ENCODE peak calls at places on chromosome 18, in five cellular contexts. One of them, this sample, is unnamed.

GRCh38 chr18:48848641-48849143 is 102.1 kb downstream of the SMAD7 start:
- DNase-seq in adrenal gland: no peak
- DNase-seq in neural crest cell: no peak
- DNase-seq in Calu3: no peak
- DNase-seq in A549: peak; percentile 46
- DNase-seq in this sample: no peak

GRCh38 chr18:40962784-40963183 is 992.2 kb upstream of the PIK3C3 start:
- DNase-seq in neural crest cell: no peak
- DNase-seq in A549: no peak
- DNase-seq in Calu3: no peak
- DNase-seq in adrenal gland: no peak
- DNase-seq in this sample: no peak

GRCh38 chr18:64175432-64175831 is 26.5 kb upstream of the LINC00305 start:
- DNase-seq in adrenal gland: no peak
- DNase-seq in A549: no peak
- DNase-seq in neural crest cell: no peak
- DNase-seq in Calu3: no peak
- DNase-seq in this sample: no peak

GRCh38 chr18:25817571-25818237 is 272.7 kb downstream of the SS18 start:
- DNase-seq in Calu3: no peak
- DNase-seq in A549: no peak
- DNase-seq in neural crest cell: no peak
- DNase-seq in adrenal gland: no peak
- DNase-seq in this sample: no peak

GRCh38 chr18:8701546-8702118 is 3.7 kb upstream of the MTCL1 start:
- DNase-seq in adrenal gland: no peak
- DNase-seq in neural crest cell: no peak
- DNase-seq in A549: peak; percentile 72
- DNase-seq in Calu3: peak; percentile 65
- DNase-seq in this sample: no peak

GRCh38 chr18:59787998-59788875 is 91.0 kb upstream of the CCBE1 start:
- DNase-seq in neural crest cell: no peak
- DNase-seq in A549: peak; percentile 27
- DNase-seq in Calu3: no peak
- DNase-seq in adrenal gland: no peak
- DNase-seq in this sample: no peak

GRCh38 chr18:11309172-11309571 is 159.8 kb upstream of the PIEZO2 start:
- DNase-seq in A549: peak; percentile 42
- DNase-seq in adrenal gland: no peak
- DNase-seq in neural crest cell: no peak
- DNase-seq in Calu3: no peak
- DNase-seq in this sample: no peak

GRCh38 chr18:9106800-9107574 is 4.5 kb downstream of the NDUFV2 start:
- DNase-seq in neural crest cell: no peak
- DNase-seq in A549: no peak
- DNase-seq in Calu3: no peak
- DNase-seq in adrenal gland: no peak
- DNase-seq in this sample: no peak

GRCh38 chr18:6056171-6056932 is 161.0 kb upstream of the TMEM200C start:
- DNase-seq in Calu3: no peak
- DNase-seq in neural crest cell: peak; percentile 13
- DNase-seq in A549: no peak
- DNase-seq in adrenal gland: no peak
- DNase-seq in this sample: peak; percentile 28

GRCh38 chr18:11324956-11325873 is 175.8 kb upstream of the PIEZO2 start:
- DNase-seq in A549: no peak
- DNase-seq in neural crest cell: no peak
- DNase-seq in Calu3: no peak
- DNase-seq in adrenal gland: no peak
- DNase-seq in this sample: peak; percentile 59

GRCh38 chr18:47745227-47745626 is 185.2 kb downstream of the SMAD2 start:
- DNase-seq in adrenal gland: no peak
- DNase-seq in Calu3: no peak
- DNase-seq in A549: no peak
- DNase-seq in neural crest cell: no peak
- DNase-seq in this sample: no peak

GRCh38 chr18:70385474-70385873 is 96.6 kb downstream of the SOCS6 start:
- DNase-seq in A549: no peak
- DNase-seq in Calu3: no peak
- DNase-seq in adrenal gland: no peak
- DNase-seq in neural crest cell: no peak
- DNase-seq in this sample: no peak

GRCh38 chr18:74896390-74896991 is 298.8 kb downstream of the ZNF407 start:
- DNase-seq in neural crest cell: no peak
- DNase-seq in Calu3: peak; percentile 71
- DNase-seq in adrenal gland: peak; percentile 34
- DNase-seq in A549: peak; percentile 51
- DNase-seq in this sample: peak; percentile 21

GRCh38 chr18:79603321-79604204 is 76.0 kb upstream of the CTDP1 start:
- DNase-seq in Calu3: no peak
- DNase-seq in adrenal gland: no peak
- DNase-seq in neural crest cell: no peak
- DNase-seq in A549: no peak
- DNase-seq in this sample: no peak

GRCh38 chr18:36519358-36519757 is 221.8 kb downstream of the FHOD3 start:
- DNase-seq in A549: no peak
- DNase-seq in neural crest cell: no peak
- DNase-seq in Calu3: no peak
- DNase-seq in adrenal gland: no peak
- DNase-seq in this sample: no peak

GRCh38 chr18:26097563-26097962 is 7.2 kb upstream of the SS18 start:
- DNase-seq in adrenal gland: no peak
- DNase-seq in Calu3: no peak
- DNase-seq in neural crest cell: no peak
- DNase-seq in A549: no peak
- DNase-seq in this sample: no peak

GRCh38 chr18:45932708-45933107 is 34.4 kb downstream of the EPG5 start:
- DNase-seq in neural crest cell: no peak
- DNase-seq in adrenal gland: no peak
- DNase-seq in A549: no peak
- DNase-seq in Calu3: no peak
- DNase-seq in this sample: no peak

GRCh38 chr18:48775372-48776160 is 175.2 kb downstream of the SMAD7 start:
- DNase-seq in Calu3: no peak
- DNase-seq in neural crest cell: no peak
- DNase-seq in adrenal gland: no peak
- DNase-seq in A549: no peak
- DNase-seq in this sample: no peak

GRCh38 chr18:24273596-24273995 is 124.0 kb downstream of the OSBPL1A start:
- DNase-seq in neural crest cell: no peak
- DNase-seq in A549: peak; percentile 9
- DNase-seq in adrenal gland: peak; percentile 41
- DNase-seq in Calu3: peak; percentile 10
- DNase-seq in this sample: no peak

GRCh38 chr18:62453864-62454263 is 69.0 kb upstream of the ZCCHC2 start:
- DNase-seq in adrenal gland: no peak
- DNase-seq in A549: no peak
- DNase-seq in Calu3: no peak
- DNase-seq in neural crest cell: no peak
- DNase-seq in this sample: no peak

GRCh38 chr18:7918696-7919095 is 351.6 kb downstream of the PTPRM start:
- DNase-seq in neural crest cell: no peak
- DNase-seq in A549: no peak
- DNase-seq in adrenal gland: no peak
- DNase-seq in Calu3: no peak
- DNase-seq in this sample: no peak

GRCh38 chr18:8943900-8944870 is 158.3 kb upstream of the NDUFV2 start:
- DNase-seq in Calu3: no peak
- DNase-seq in neural crest cell: no peak
- DNase-seq in A549: no peak
- DNase-seq in adrenal gland: no peak
- DNase-seq in this sample: no peak

GRCh38 chr18:48928787-48929186 is 22.0 kb downstream of the SMAD7 start:
- DNase-seq in neural crest cell: no peak
- DNase-seq in Calu3: peak; percentile 34
- DNase-seq in adrenal gland: no peak
- DNase-seq in A549: no peak
- DNase-seq in this sample: peak; percentile 71

GRCh38 chr18:44671914-44672313 is 8.8 kb upstream of the SETBP1 start:
- DNase-seq in neural crest cell: no peak
- DNase-seq in adrenal gland: no peak
- DNase-seq in A549: no peak
- DNase-seq in Calu3: no peak
- DNase-seq in this sample: no peak

GRCh38 chr18:44672506-44672905 is 8.2 kb upstream of the SETBP1 start:
- DNase-seq in A549: no peak
- DNase-seq in neural crest cell: no peak
- DNase-seq in adrenal gland: no peak
- DNase-seq in Calu3: no peak
- DNase-seq in this sample: no peak

GRCh38 chr18:44668280-44668975 is 12.3 kb upstream of the SETBP1 start:
- DNase-seq in Calu3: no peak
- DNase-seq in A549: no peak
- DNase-seq in neural crest cell: no peak
- DNase-seq in adrenal gland: no peak
- DNase-seq in this sample: no peak

GRCh38 chr18:44677933-44678332 is 2.8 kb upstream of the SETBP1 start:
- DNase-seq in Calu3: no peak
- DNase-seq in neural crest cell: no peak
- DNase-seq in A549: no peak
- DNase-seq in adrenal gland: no peak
- DNase-seq in this sample: no peak

DNA sequence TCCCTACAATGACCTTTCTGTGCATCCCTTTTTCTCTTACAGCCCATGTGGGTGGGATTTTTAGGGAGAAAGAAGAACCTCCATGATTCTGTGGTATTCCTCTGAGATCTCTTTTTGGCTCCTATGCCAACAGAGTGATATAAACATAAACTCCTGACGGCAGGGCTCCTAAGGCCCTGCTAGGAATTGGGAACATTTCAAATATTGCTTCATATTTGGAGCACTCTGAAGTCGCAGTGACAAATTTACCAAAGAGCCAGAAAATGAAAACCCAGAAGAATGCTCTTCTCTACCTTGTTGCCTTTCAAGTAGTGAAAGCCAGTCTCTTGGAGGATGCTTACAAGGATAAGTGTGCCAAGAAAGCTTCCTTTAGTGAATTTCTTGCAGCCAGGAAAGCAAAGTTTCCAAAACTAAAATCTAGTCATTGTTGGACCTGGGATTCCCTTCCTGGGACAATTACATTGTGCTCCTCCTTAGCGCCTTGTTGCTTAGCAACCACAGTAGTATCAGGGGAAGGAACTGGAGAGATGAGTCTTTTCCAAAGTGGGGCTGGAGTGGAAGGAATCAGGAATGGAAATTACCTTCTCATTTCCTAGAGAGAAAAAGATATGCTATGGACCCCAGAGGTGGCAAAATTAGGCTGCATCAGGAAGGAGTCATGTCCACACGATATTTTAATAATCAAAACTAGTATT is 7.3 kb upstream of the SETBP1 start:
- DNase-seq in A549: no peak
- DNase-seq in adrenal gland: no peak
- DNase-seq in neural crest cell: no peak
- DNase-seq in Calu3: no peak
- DNase-seq in this sample: no peak
- TF ChIP-seq CTCF in A549: no peak
- TF ChIP-seq CTCF in adrenal gland: no peak
- TF ChIP-seq CTCF in neural crest cell: no peak
- TF ChIP-seq CTCF in Calu3: no peak
- TF ChIP-seq CTCF in this sample: no peak

DNA sequence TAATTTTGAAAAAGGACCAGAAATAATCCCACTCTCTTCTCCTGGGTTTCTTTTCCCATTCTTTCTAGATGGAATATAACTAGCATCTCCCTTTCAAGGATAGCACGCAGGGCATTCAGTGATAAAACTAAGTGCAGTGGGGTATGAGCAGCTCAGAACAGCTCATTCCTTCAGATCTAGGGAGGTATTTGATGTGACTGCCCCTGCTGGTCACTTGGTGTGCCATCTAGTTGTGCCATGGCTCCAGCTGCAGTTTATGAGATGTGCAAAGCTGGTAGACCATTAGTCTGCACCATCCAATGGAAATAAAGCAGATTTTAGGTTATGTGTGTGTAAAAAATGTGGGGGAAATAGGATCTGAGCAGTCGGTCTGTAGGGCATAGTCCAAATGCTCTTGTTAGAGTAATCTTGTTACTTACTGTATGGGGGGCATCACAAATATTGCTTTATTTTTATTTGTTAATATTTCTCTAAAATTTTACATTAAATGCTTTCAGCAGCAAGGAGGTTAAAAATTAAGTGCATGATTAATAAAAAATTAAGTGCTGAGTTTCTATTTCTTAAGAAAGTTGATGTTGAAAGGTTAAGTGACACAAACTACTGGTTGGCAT is 38.9 kb downstream of the CTAGE1 start:
- DNase-seq in adrenal gland: peak; percentile 72
- DNase-seq in Calu3: peak; percentile 63
- DNase-seq in A549: peak; percentile 56
- DNase-seq in neural crest cell: peak; percentile 7
- DNase-seq in this sample: no peak
- TF ChIP-seq CTCF in adrenal gland: peak; percentile 53
- TF ChIP-seq CTCF in Calu3: peak; percentile 65
- TF ChIP-seq CTCF in A549: peak; percentile 25
- TF ChIP-seq CTCF in neural crest cell: peak; percentile 58
- TF ChIP-seq CTCF in this sample: no peak

GRCh38 chr18:76528477-76529432 is 33.7 kb upstream of the ZNF516 start:
- DNase-seq in adrenal gland: peak; percentile 65
- DNase-seq in neural crest cell: peak; percentile 14
- DNase-seq in Calu3: peak; percentile 10
- DNase-seq in A549: no peak
- DNase-seq in this sample: peak; percentile 44
- TF ChIP-seq CTCF in adrenal gland: no peak
- TF ChIP-seq CTCF in neural crest cell: no peak
- TF ChIP-seq CTCF in Calu3: no peak
- TF ChIP-seq CTCF in A549: no peak
- TF ChIP-seq CTCF in this sample: no peak

GRCh38 chr18:3236470-3236869 is 11.1 kb upstream of the MYL12A start:
- DNase-seq in neural crest cell: no peak
- DNase-seq in Calu3: no peak
- DNase-seq in adrenal gland: no peak
- DNase-seq in A549: no peak
- DNase-seq in this sample: no peak

GRCh38 chr18:3234457-3234856 is 13.1 kb upstream of the MYL12A start:
- DNase-seq in A549: no peak
- DNase-seq in Calu3: no peak
- DNase-seq in adrenal gland: no peak
- DNase-seq in neural crest cell: no peak
- DNase-seq in this sample: no peak

GRCh38 chr18:3233433-3234168 is 13.8 kb upstream of the MYOM1 start:
- DNase-seq in neural crest cell: no peak
- DNase-seq in adrenal gland: no peak
- DNase-seq in Calu3: no peak
- DNase-seq in A549: no peak
- DNase-seq in this sample: no peak

GRCh38 chr18:3235846-3236245 is 11.8 kb upstream of the MYL12A start:
- DNase-seq in neural crest cell: no peak
- DNase-seq in adrenal gland: no peak
- DNase-seq in Calu3: no peak
- DNase-seq in A549: no peak
- DNase-seq in this sample: no peak

DNA sequence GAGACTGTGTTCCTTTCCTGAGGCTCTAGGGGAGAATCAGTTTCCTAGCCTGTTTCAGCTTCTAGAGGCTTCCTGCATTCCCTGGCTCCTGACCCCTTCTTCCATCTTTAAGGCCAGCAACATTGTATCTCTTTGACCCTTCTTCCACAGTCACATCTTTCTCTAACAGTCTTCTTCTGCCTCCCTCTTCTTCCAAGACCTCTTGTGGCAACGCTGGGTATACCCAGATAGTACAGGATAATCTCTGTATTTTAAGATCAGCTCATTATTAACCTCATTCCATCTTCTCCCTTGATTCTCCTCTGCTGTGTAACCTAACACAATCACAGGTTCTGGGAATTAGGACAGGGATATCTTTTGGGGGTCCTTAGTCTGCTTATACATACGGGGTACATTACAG is 8.9 kb upstream of the MYL12A start:
- DNase-seq in A549: no peak
- DNase-seq in neural crest cell: no peak
- DNase-seq in Calu3: no peak
- DNase-seq in adrenal gland: no peak
- DNase-seq in this sample: no peak
- TF ChIP-seq CTCF in A549: no peak
- TF ChIP-seq CTCF in neural crest cell: no peak
- TF ChIP-seq CTCF in Calu3: no peak
- TF ChIP-seq CTCF in adrenal gland: no peak
- TF ChIP-seq CTCF in this sample: no peak

This sample was measured in GM10248.